ENCODE peak calls at places on chromosome 16, in six cellular contexts. One of them, this sample, is unnamed.

GRCh38 chr16:20336955-20337354 is 9.6 kb upstream of the GP2 start:
- DNase-seq in pancreas: no peak
- DNase-seq in HAP-1: no peak
- DNase-seq in NCI-H2029: peak
- DNase-seq in kidney epithelial cell: no peak
- DNase-seq in left cardiac atrium: no peak
- DNase-seq in this sample: no peak

GRCh38 chr16:69311533-69312388 is 611 bp downstream of the VPS4A start:
- DNase-seq in pancreas: peak
- DNase-seq in HAP-1: no peak
- DNase-seq in NCI-H2029: no peak
- DNase-seq in kidney epithelial cell: no peak
- DNase-seq in left cardiac atrium: no peak
- DNase-seq in this sample: peak

GRCh38 chr16:59355704-59356103 is 621.6 kb upstream of the GOT2 start:
- DNase-seq in pancreas: no peak
- DNase-seq in HAP-1: no peak
- DNase-seq in NCI-H2029: no peak
- DNase-seq in kidney epithelial cell: no peak
- DNase-seq in left cardiac atrium: no peak
- DNase-seq in this sample: no peak

GRCh38 chr16:11972128-11972527 is 4.4 kb upstream of the SNX29 start:
- DNase-seq in pancreas: no peak
- DNase-seq in HAP-1: no peak
- DNase-seq in NCI-H2029: no peak
- DNase-seq in kidney epithelial cell: no peak
- DNase-seq in left cardiac atrium: no peak
- DNase-seq in this sample: no peak

GRCh38 chr16:12002447-12003006 is 26.0 kb downstream of the SNX29 start:
- DNase-seq in pancreas: no peak
- DNase-seq in HAP-1: no peak
- DNase-seq in NCI-H2029: peak
- DNase-seq in kidney epithelial cell: no peak
- DNase-seq in left cardiac atrium: peak
- DNase-seq in this sample: peak

GRCh38 chr16:66248096-66248495 is 118.4 kb upstream of the CDH5 start:
- DNase-seq in pancreas: no peak
- DNase-seq in HAP-1: no peak
- DNase-seq in NCI-H2029: no peak
- DNase-seq in kidney epithelial cell: no peak
- DNase-seq in left cardiac atrium: peak
- DNase-seq in this sample: peak

GRCh38 chr16:69350536-69351133 is 951 bp downstream of the TMED6 start:
- DNase-seq in pancreas: no peak
- DNase-seq in HAP-1: no peak
- DNase-seq in NCI-H2029: no peak
- DNase-seq in kidney epithelial cell: no peak
- DNase-seq in left cardiac atrium: no peak
- DNase-seq in this sample: no peak

GRCh38 chr16:77971306-77972131 is 50.8 kb upstream of the CLEC3A start:
- DNase-seq in pancreas: peak
- DNase-seq in HAP-1: peak
- DNase-seq in NCI-H2029: peak
- DNase-seq in kidney epithelial cell: peak
- DNase-seq in left cardiac atrium: peak
- DNase-seq in this sample: peak

GRCh38 chr16:71709231-71709781 is 15.2 kb downstream of the PHLPP2 start:
- DNase-seq in pancreas: no peak
- DNase-seq in HAP-1: no peak
- DNase-seq in NCI-H2029: no peak
- DNase-seq in kidney epithelial cell: peak
- DNase-seq in left cardiac atrium: no peak
- DNase-seq in this sample: peak